ENCODE peak calls at places on chromosome 17, in ten cellular contexts. G, Y, W, U, R, Q, H, O, A and V are unnamed samples.
A peak's percentile ranks its signal among the peaks of the same experiment; 100 is the strongest.

GRCh38 chr17:45584092-45585036 is 93.8 kb upstream of the PLEKHM1 start:
- DNase-seq in G (peak; percentile 75), Y (peak; percentile 69), W (peak; percentile 74), U (peak; percentile 51), R (peak; percentile 50), Q (peak; percentile 88), H (peak; percentile 80), O (peak; percentile 86), A (peak; percentile 76), V (peak; percentile 65)

GRCh38 chr17:50325906-50326305 is 20.0 kb upstream of the XYLT2 start:
- DNase-seq in G (no peak), Y (no peak), W (no peak), U (no peak), R (no peak), Q (no peak), H (no peak), O (no peak), A (no peak), V (no peak)

GRCh38 chr17:75864448-75864871 is 9.3 kb upstream of the WBP2 start:
- DNase-seq in G (peak; percentile 70), Y (no peak), W (peak; percentile 67), U (peak; percentile 82), R (no peak), Q (peak; percentile 72), H (peak; percentile 71), O (no peak), A (peak; percentile 46), V (no peak)

GRCh38 chr17:652310-652709 is 62.3 kb downstream of the VPS53 start:
- DNase-seq in G (no peak), Y (no peak), W (peak; percentile 12), U (peak; percentile 84), R (no peak), Q (no peak), H (no peak), O (no peak), A (no peak), V (no peak)

GRCh38 chr17:44203731-44204452 is 4.2 kb upstream of the ATXN7L3 start:
- DNase-seq in G (peak; percentile 89), Y (no peak), W (peak; percentile 68), U (no peak), R (no peak), Q (peak; percentile 74), H (peak; percentile 86), O (no peak), A (peak; percentile 35), V (peak; percentile 39)

GRCh38 chr17:61129876-61130275 is 269.8 kb upstream of the TBX2 start:
- DNase-seq in G (no peak), Y (no peak), W (no peak), U (no peak), R (no peak), Q (no peak), H (no peak), O (no peak), A (no peak), V (no peak)

GRCh38 chr17:72471296-72471695 is 350.5 kb downstream of the SOX9 start:
- DNase-seq in G (no peak), Y (no peak), W (no peak), U (no peak), R (no peak), Q (no peak), H (no peak), O (no peak), A (no peak), V (no peak)

GRCh38 chr17:43396491-43397060 is 2.2 kb upstream of the ARL4D start:
- DNase-seq in G (no peak), Y (no peak), W (no peak), U (no peak), R (no peak), Q (no peak), H (no peak), O (no peak), A (no peak), V (no peak)

GRCh38 chr17:52536466-52536865 is 378.0 kb upstream of the CA10 start:
- DNase-seq in G (no peak), Y (no peak), W (no peak), U (peak; percentile 17), R (no peak), Q (no peak), H (no peak), O (no peak), A (no peak), V (no peak)